ENCODE peak calls at places on chromosomes 12 and 14, in eight cellular contexts. E is HFFc6; F is WERI-Rb-1; H is naive thymus-derived CD8-positive, alpha-beta T cell; N is NCI-H1436; Z is RWPE1; X is fibroblast of lung; G is Calu3. Y is an unnamed sample.
A peak's percentile ranks its signal among the peaks of the same experiment; 100 is the strongest.

GRCh38 chr14:90698379-90698869 is 117.8 kb downstream of the TTC7B start:
- DNase-seq in E (no peak), F (peak; percentile 64), H (no peak), N (no peak), Z (no peak), X (peak; percentile 79), G (no peak), Y (no peak)

GRCh38 chr12:47270782-47271664 is 191.3 kb upstream of the AMIGO2 start:
- DNase-seq in E (peak; percentile 88), F (no peak), H (no peak), N (no peak), Z (peak; percentile 84), X (peak; percentile 21), G (peak; percentile 53), Y (peak; percentile 70)

GRCh38 chr12:47591387-47591786 is 114.4 kb downstream of the RPAP3 start:
- DNase-seq in E (no peak), F (no peak), H (no peak), N (no peak), Z (no peak), X (no peak), G (no peak), Y (no peak)

GRCh38 chr14:49659526-49660455 is 24.7 kb upstream of the DNAAF2 start:
- DNase-seq in E (no peak), F (no peak), H (no peak), N (no peak), Z (no peak), X (no peak), G (no peak), Y (no peak)

GRCh38 chr14:69318241-69318640 is 58.3 kb downstream of the GALNT16 start:
- DNase-seq in E (no peak), F (no peak), H (no peak), N (no peak), Z (no peak), X (no peak), G (no peak), Y (no peak)

GRCh38 chr12:94832780-94833760 is 170.4 kb downstream of the NDUFA12 start:
- DNase-seq in E (no peak), F (peak; percentile 42), H (no peak), N (peak; percentile 71), Z (no peak), X (peak; percentile 57), G (no peak), Y (no peak)

GRCh38 chr14:24145700-24146621 is at the start of gene PSME2:
- DNase-seq in E (peak; percentile 57), F (no peak), H (no peak), N (no peak), Z (no peak), X (no peak), G (no peak), Y (no peak)

GRCh38 chr12:25615119-25615518 is 62.0 kb upstream of the LMNTD1 start:
- DNase-seq in E (peak; percentile 76), F (no peak), H (no peak), N (no peak), Z (peak; percentile 41), X (peak; percentile 94), G (no peak), Y (peak; percentile 24)

GRCh38 chr12:47790676-47791350 is 17.8 kb downstream of the SLC48A1 start:
- DNase-seq in E (no peak), F (no peak), H (no peak), N (no peak), Z (no peak), X (no peak), G (no peak), Y (no peak)

GRCh38 chr14:74403619-74404417 is 22.2 kb downstream of the SYNDIG1L start:
- DNase-seq in E (no peak), F (no peak), H (no peak), N (no peak), Z (no peak), X (no peak), G (no peak), Y (no peak)

GRCh38 chr14:69049675-69050074 is 70.6 kb upstream of the ACTN1 start:
- DNase-seq in E (peak; percentile 52), F (no peak), H (no peak), N (no peak), Z (no peak), X (peak; percentile 91), G (no peak), Y (peak; percentile 55)

GRCh38 chr12:57720606-57721595 is 17.6 kb downstream of the AGAP2 start:
- DNase-seq in E (no peak), F (no peak), H (no peak), N (no peak), Z (no peak), X (no peak), G (no peak), Y (no peak)